ENCODE peak calls at places on chromosomes 5 and 9, in ten cellular contexts. One of them, this sample, is unnamed.

GRCh38 chr5:115507682-115508081 is 36.9 kb downstream of the FEM1C start:
- DNase-seq in body of pancreas: no peak
- DNase-seq in fibroblast of mammary gland: peak; percentile 57
- DNase-seq in astrocyte of the spinal cord: peak; percentile 44
- DNase-seq in dorsolateral prefrontal cortex: no peak
- DNase-seq in mucosa of descending colon: no peak
- DNase-seq in sigmoid colon: no peak
- DNase-seq in osteoblast: peak; percentile 65
- DNase-seq in psoas muscle: no peak
- DNase-seq in ovary: no peak
- DNase-seq in this sample: no peak

GRCh38 chr5:148014276-148014675 is 49.5 kb upstream of the SPINK5 start:
- DNase-seq in psoas muscle: no peak
- DNase-seq in fibroblast of mammary gland: peak; percentile 12
- DNase-seq in osteoblast: no peak
- DNase-seq in astrocyte of the spinal cord: no peak
- DNase-seq in mucosa of descending colon: no peak
- DNase-seq in body of pancreas: no peak
- DNase-seq in ovary: no peak
- DNase-seq in dorsolateral prefrontal cortex: no peak
- DNase-seq in sigmoid colon: no peak
- DNase-seq in this sample: no peak

GRCh38 chr5:140311011-140311467 is 8.1 kb upstream of the PFDN1 start:
- DNase-seq in astrocyte of the spinal cord: peak; percentile 92
- DNase-seq in psoas muscle: no peak
- DNase-seq in osteoblast: peak; percentile 88
- DNase-seq in body of pancreas: no peak
- DNase-seq in ovary: no peak
- DNase-seq in mucosa of descending colon: no peak
- DNase-seq in dorsolateral prefrontal cortex: no peak
- DNase-seq in sigmoid colon: no peak
- DNase-seq in fibroblast of mammary gland: peak; percentile 94
- DNase-seq in this sample: no peak

GRCh38 chr9:89387970-89388867 is 69.9 kb downstream of the SECISBP2 start:
- DNase-seq in fibroblast of mammary gland: peak; percentile 93
- DNase-seq in mucosa of descending colon: no peak
- DNase-seq in psoas muscle: peak; percentile 87
- DNase-seq in dorsolateral prefrontal cortex: no peak
- DNase-seq in astrocyte of the spinal cord: no peak
- DNase-seq in ovary: peak; percentile 46
- DNase-seq in body of pancreas: peak; percentile 20
- DNase-seq in osteoblast: peak; percentile 83
- DNase-seq in sigmoid colon: peak; percentile 86
- DNase-seq in this sample: no peak

GRCh38 chr5:160466889-160467554 is 45.4 kb downstream of the PTTG1 start:
- DNase-seq in osteoblast: no peak
- DNase-seq in sigmoid colon: no peak
- DNase-seq in body of pancreas: no peak
- DNase-seq in dorsolateral prefrontal cortex: no peak
- DNase-seq in ovary: no peak
- DNase-seq in mucosa of descending colon: no peak
- DNase-seq in psoas muscle: no peak
- DNase-seq in astrocyte of the spinal cord: no peak
- DNase-seq in fibroblast of mammary gland: peak; percentile 35
- DNase-seq in this sample: no peak

GRCh38 chr9:135282001-135282731 is 194.7 kb downstream of the OLFM1 start:
- DNase-seq in fibroblast of mammary gland: peak; percentile 26
- DNase-seq in mucosa of descending colon: peak; percentile 74
- DNase-seq in astrocyte of the spinal cord: no peak
- DNase-seq in osteoblast: no peak
- DNase-seq in psoas muscle: peak; percentile 68
- DNase-seq in body of pancreas: peak; percentile 94
- DNase-seq in dorsolateral prefrontal cortex: peak; percentile 78
- DNase-seq in ovary: peak; percentile 59
- DNase-seq in sigmoid colon: peak; percentile 76
- DNase-seq in this sample: peak; percentile 70

GRCh38 chr5:60576425-60576824 is 123.5 kb downstream of the DEPDC1B start:
- DNase-seq in mucosa of descending colon: no peak
- DNase-seq in astrocyte of the spinal cord: no peak
- DNase-seq in dorsolateral prefrontal cortex: no peak
- DNase-seq in body of pancreas: no peak
- DNase-seq in ovary: no peak
- DNase-seq in fibroblast of mammary gland: no peak
- DNase-seq in osteoblast: no peak
- DNase-seq in psoas muscle: no peak
- DNase-seq in sigmoid colon: no peak
- DNase-seq in this sample: no peak

GRCh38 chr9:20623021-20623747 is 885 bp upstream of the MLLT3 start:
- DNase-seq in body of pancreas: peak; percentile 37
- DNase-seq in mucosa of descending colon: peak; percentile 72
- DNase-seq in psoas muscle: peak; percentile 55
- DNase-seq in sigmoid colon: peak; percentile 70
- DNase-seq in fibroblast of mammary gland: no peak
- DNase-seq in osteoblast: no peak
- DNase-seq in dorsolateral prefrontal cortex: peak; percentile 56
- DNase-seq in ovary: peak; percentile 54
- DNase-seq in astrocyte of the spinal cord: no peak
- DNase-seq in this sample: no peak

DNA sequence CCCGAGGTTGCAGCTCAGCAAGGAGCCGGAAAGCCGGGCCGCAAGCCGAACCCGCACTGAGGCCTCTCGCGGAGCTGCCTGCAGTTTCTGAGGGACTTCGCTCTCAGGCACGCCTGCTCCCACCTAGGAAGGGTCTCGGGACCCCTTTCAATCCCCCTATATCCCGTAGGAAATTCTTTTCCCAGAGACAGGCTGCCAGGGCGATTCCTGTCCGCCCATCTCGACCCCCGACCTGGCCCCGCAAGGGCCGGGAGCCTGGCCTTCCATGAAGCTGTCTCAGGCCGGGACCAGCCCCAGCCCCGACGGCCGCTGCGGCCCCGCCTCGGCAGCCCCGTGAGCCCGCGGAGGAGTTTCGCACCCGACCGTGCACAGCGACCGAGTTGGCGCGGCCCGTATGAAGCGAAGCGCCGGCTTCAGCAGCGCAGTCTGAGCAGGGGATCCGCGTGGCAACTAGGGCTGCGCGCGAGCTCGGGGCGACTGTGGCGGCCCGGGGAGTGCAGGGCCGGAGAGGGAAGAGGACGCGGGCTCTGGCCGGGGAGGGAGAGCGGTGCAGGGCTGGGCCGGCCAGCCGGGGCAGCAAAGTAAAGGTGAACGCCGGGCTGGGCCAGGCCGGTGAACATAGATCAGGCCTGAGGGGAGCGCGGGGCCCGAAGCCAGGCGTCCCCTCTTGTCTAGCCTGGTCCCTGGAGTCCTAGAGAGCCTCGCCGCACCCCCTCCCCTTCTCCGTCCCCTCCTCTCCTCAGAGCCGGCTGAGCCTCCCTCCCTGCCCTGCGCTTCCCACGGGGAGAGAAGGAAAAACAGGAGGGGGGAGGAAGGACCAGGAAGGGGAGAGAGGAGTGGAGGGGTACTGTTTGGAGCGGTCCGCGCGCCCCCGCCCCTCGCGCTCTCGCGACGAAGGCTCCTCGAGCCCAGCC is 879 bp upstream of the PRDM12 start:
- DNase-seq in dorsolateral prefrontal cortex: no peak
- DNase-seq in osteoblast: peak; percentile 92
- DNase-seq in mucosa of descending colon: no peak
- DNase-seq in body of pancreas: no peak
- DNase-seq in sigmoid colon: no peak
- DNase-seq in fibroblast of mammary gland: no peak
- DNase-seq in ovary: no peak
- DNase-seq in astrocyte of the spinal cord: no peak
- DNase-seq in psoas muscle: no peak
- DNase-seq in this sample: no peak
- H3K4me3 ChIP-seq in dorsolateral prefrontal cortex: peak overlapping the region; percentile 31
- H3K4me3 ChIP-seq in osteoblast: no peak overlapping the region
- H3K4me3 ChIP-seq in mucosa of descending colon: no peak overlapping the region
- H3K4me3 ChIP-seq in body of pancreas: no peak overlapping the region
- H3K4me3 ChIP-seq in sigmoid colon: peak overlapping the region; percentile 10
- H3K4me3 ChIP-seq in fibroblast of mammary gland: no peak overlapping the region
- H3K4me3 ChIP-seq in ovary: no peak overlapping the region
- H3K4me3 ChIP-seq in astrocyte of the spinal cord: no peak overlapping the region
- H3K4me3 ChIP-seq in psoas muscle: peak overlapping the region; percentile 11
- H3K4me3 ChIP-seq in this sample: no peak overlapping the region

GRCh38 chr9:114375386-114375785 is 12.4 kb downstream of the AKNA start:
- DNase-seq in ovary: no peak
- DNase-seq in astrocyte of the spinal cord: no peak
- DNase-seq in psoas muscle: no peak
- DNase-seq in body of pancreas: no peak
- DNase-seq in mucosa of descending colon: no peak
- DNase-seq in osteoblast: no peak
- DNase-seq in fibroblast of mammary gland: no peak
- DNase-seq in dorsolateral prefrontal cortex: no peak
- DNase-seq in sigmoid colon: peak; percentile 40
- DNase-seq in this sample: no peak

GRCh38 chr9:114373960-114374730 is 13.6 kb downstream of the AKNA start:
- DNase-seq in psoas muscle: no peak
- DNase-seq in body of pancreas: no peak
- DNase-seq in astrocyte of the spinal cord: no peak
- DNase-seq in osteoblast: no peak
- DNase-seq in ovary: no peak
- DNase-seq in dorsolateral prefrontal cortex: no peak
- DNase-seq in fibroblast of mammary gland: no peak
- DNase-seq in sigmoid colon: peak; percentile 50
- DNase-seq in mucosa of descending colon: peak; percentile 53
- DNase-seq in this sample: no peak

GRCh38 chr9:114376586-114376985 is 11.2 kb downstream of the AKNA start:
- DNase-seq in ovary: no peak
- DNase-seq in dorsolateral prefrontal cortex: no peak
- DNase-seq in fibroblast of mammary gland: no peak
- DNase-seq in psoas muscle: no peak
- DNase-seq in osteoblast: no peak
- DNase-seq in astrocyte of the spinal cord: no peak
- DNase-seq in mucosa of descending colon: no peak
- DNase-seq in body of pancreas: no peak
- DNase-seq in sigmoid colon: peak; percentile 45
- DNase-seq in this sample: no peak

GRCh38 chr9:114372971-114373591 is 14.7 kb downstream of the AKNA start:
- DNase-seq in astrocyte of the spinal cord: no peak
- DNase-seq in osteoblast: no peak
- DNase-seq in psoas muscle: peak; percentile 76
- DNase-seq in body of pancreas: peak; percentile 47
- DNase-seq in mucosa of descending colon: peak; percentile 94
- DNase-seq in ovary: no peak
- DNase-seq in sigmoid colon: peak; percentile 81
- DNase-seq in dorsolateral prefrontal cortex: peak; percentile 52
- DNase-seq in fibroblast of mammary gland: no peak
- DNase-seq in this sample: no peak

GRCh38 chr9:114374936-114375335 is 12.8 kb downstream of the AKNA start:
- DNase-seq in psoas muscle: no peak
- DNase-seq in sigmoid colon: peak; percentile 27
- DNase-seq in dorsolateral prefrontal cortex: no peak
- DNase-seq in osteoblast: no peak
- DNase-seq in astrocyte of the spinal cord: no peak
- DNase-seq in fibroblast of mammary gland: no peak
- DNase-seq in body of pancreas: no peak
- DNase-seq in mucosa of descending colon: no peak
- DNase-seq in ovary: no peak
- DNase-seq in this sample: no peak
- TF ChIP-seq CTCF in psoas muscle: no peak
- TF ChIP-seq CTCF in sigmoid colon: no peak
- TF ChIP-seq CTCF in dorsolateral prefrontal cortex: no peak
- TF ChIP-seq CTCF in osteoblast: no peak
- TF ChIP-seq CTCF in astrocyte of the spinal cord: no peak
- TF ChIP-seq CTCF in fibroblast of mammary gland: no peak
- TF ChIP-seq CTCF in body of pancreas: no peak
- TF ChIP-seq CTCF in mucosa of descending colon: no peak
- TF ChIP-seq CTCF in ovary: no peak
- TF ChIP-seq CTCF in this sample: no peak

GRCh38 chr9:136299116-136299515 is 4.8 kb downstream of the CCDC187 start:
- DNase-seq in dorsolateral prefrontal cortex: no peak
- DNase-seq in mucosa of descending colon: peak; percentile 46
- DNase-seq in osteoblast: no peak
- DNase-seq in astrocyte of the spinal cord: no peak
- DNase-seq in body of pancreas: no peak
- DNase-seq in ovary: no peak
- DNase-seq in sigmoid colon: no peak
- DNase-seq in fibroblast of mammary gland: no peak
- DNase-seq in psoas muscle: no peak
- DNase-seq in this sample: no peak
- H3K4me3 ChIP-seq in dorsolateral prefrontal cortex: no peak overlapping the region
- H3K4me3 ChIP-seq in mucosa of descending colon: no peak overlapping the region
- H3K4me3 ChIP-seq in osteoblast: no peak overlapping the region
- H3K4me3 ChIP-seq in astrocyte of the spinal cord: no peak overlapping the region
- H3K4me3 ChIP-seq in body of pancreas: no peak overlapping the region
- H3K4me3 ChIP-seq in ovary: no peak overlapping the region
- H3K4me3 ChIP-seq in sigmoid colon: no peak overlapping the region
- H3K4me3 ChIP-seq in fibroblast of mammary gland: no peak overlapping the region
- H3K4me3 ChIP-seq in psoas muscle: no peak overlapping the region
- H3K4me3 ChIP-seq in this sample: no peak overlapping the region

GRCh38 chr5:31698667-31699066 is 59.7 kb downstream of the PDZD2 start:
- DNase-seq in body of pancreas: no peak
- DNase-seq in fibroblast of mammary gland: no peak
- DNase-seq in sigmoid colon: no peak
- DNase-seq in ovary: no peak
- DNase-seq in osteoblast: no peak
- DNase-seq in dorsolateral prefrontal cortex: no peak
- DNase-seq in psoas muscle: no peak
- DNase-seq in mucosa of descending colon: no peak
- DNase-seq in astrocyte of the spinal cord: no peak
- DNase-seq in this sample: no peak

GRCh38 chr5:31702709-31703108 is 63.8 kb downstream of the PDZD2 start:
- DNase-seq in body of pancreas: no peak
- DNase-seq in astrocyte of the spinal cord: no peak
- DNase-seq in psoas muscle: no peak
- DNase-seq in ovary: no peak
- DNase-seq in osteoblast: no peak
- DNase-seq in sigmoid colon: no peak
- DNase-seq in mucosa of descending colon: no peak
- DNase-seq in dorsolateral prefrontal cortex: no peak
- DNase-seq in fibroblast of mammary gland: no peak
- DNase-seq in this sample: no peak

GRCh38 chr5:31706186-31706585 is 67.3 kb downstream of the PDZD2 start:
- DNase-seq in ovary: no peak
- DNase-seq in sigmoid colon: no peak
- DNase-seq in astrocyte of the spinal cord: no peak
- DNase-seq in psoas muscle: no peak
- DNase-seq in dorsolateral prefrontal cortex: no peak
- DNase-seq in osteoblast: no peak
- DNase-seq in body of pancreas: no peak
- DNase-seq in mucosa of descending colon: no peak
- DNase-seq in fibroblast of mammary gland: no peak
- DNase-seq in this sample: no peak

GRCh38 chr5:31703757-31704156 is 64.8 kb downstream of the PDZD2 start:
- DNase-seq in astrocyte of the spinal cord: no peak
- DNase-seq in fibroblast of mammary gland: no peak
- DNase-seq in osteoblast: no peak
- DNase-seq in mucosa of descending colon: no peak
- DNase-seq in psoas muscle: no peak
- DNase-seq in body of pancreas: no peak
- DNase-seq in sigmoid colon: no peak
- DNase-seq in ovary: no peak
- DNase-seq in dorsolateral prefrontal cortex: no peak
- DNase-seq in this sample: no peak

DNA sequence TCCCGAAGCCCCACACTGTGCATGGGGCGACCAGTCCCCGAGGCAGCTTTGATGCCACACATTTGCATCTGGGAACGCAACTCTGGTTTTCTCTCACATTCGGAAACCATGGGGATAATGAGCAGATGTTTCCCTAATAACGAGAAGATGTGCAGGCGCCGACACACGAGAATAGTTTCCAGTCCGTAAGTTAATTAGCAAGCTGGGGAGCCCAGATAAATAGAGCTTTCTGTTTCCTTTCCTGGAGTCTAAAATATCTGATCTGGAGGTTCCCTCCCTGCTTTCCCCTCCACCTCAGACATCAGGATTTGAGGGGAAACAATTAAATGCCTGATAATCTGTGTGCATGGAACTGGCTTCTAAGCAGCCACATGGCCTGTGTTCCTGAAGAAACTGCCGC is 62.7 kb downstream of the PDZD2 start:
- DNase-seq in dorsolateral prefrontal cortex: no peak
- DNase-seq in ovary: no peak
- DNase-seq in astrocyte of the spinal cord: no peak
- DNase-seq in sigmoid colon: no peak
- DNase-seq in body of pancreas: no peak
- DNase-seq in osteoblast: no peak
- DNase-seq in psoas muscle: no peak
- DNase-seq in mucosa of descending colon: no peak
- DNase-seq in fibroblast of mammary gland: no peak
- DNase-seq in this sample: no peak
- TF ChIP-seq CTCF in dorsolateral prefrontal cortex: no peak
- TF ChIP-seq CTCF in ovary: no peak
- TF ChIP-seq CTCF in astrocyte of the spinal cord: no peak
- TF ChIP-seq CTCF in sigmoid colon: no peak
- TF ChIP-seq CTCF in body of pancreas: no peak
- TF ChIP-seq CTCF in osteoblast: no peak
- TF ChIP-seq CTCF in psoas muscle: no peak
- TF ChIP-seq CTCF in mucosa of descending colon: no peak
- TF ChIP-seq CTCF in fibroblast of mammary gland: no peak
- TF ChIP-seq CTCF in this sample: no peak